ENCODE peak calls at places on chromosome 9, in five cellular contexts. I is body of pancreas, F is uterus, L is ovary, D is transverse colon. Q is an unnamed sample.

GRCh38 chr9:134525841-134526797 is 115.5 kb upstream of the COL5A1 start:
- DNase-seq in L (no peak), D (no peak), I (no peak), F (peak), Q (peak)

GRCh38 chr9:77909306-77909705 is 122.3 kb downstream of the GNAQ start:
- DNase-seq in D (no peak), L (no peak), F (no peak), I (no peak), Q (no peak)

GRCh38 chr9:31519011-31519410 is 865.4 kb upstream of the ACO1 start:
- DNase-seq in L (no peak), F (no peak), I (peak), D (no peak), Q (no peak)

GRCh38 chr9:115444941-115445340 is 327.0 kb upstream of the TNC start:
- DNase-seq in I (no peak), F (no peak), L (no peak), D (no peak), Q (no peak)

GRCh38 chr9:109418827-109419226 is 79.3 kb downstream of the PTPN3 start:
- DNase-seq in F (no peak), L (no peak), D (no peak), I (no peak), Q (no peak)

GRCh38 chr9:87878930-87879603 is 3.6 kb upstream of the SPATA31E1 start:
- DNase-seq in F (no peak), D (no peak), L (no peak), I (no peak), Q (no peak)

GRCh38 chr9:78573205-78573604 is 276.3 kb downstream of the PSAT1 start:
- DNase-seq in I (no peak), L (no peak), F (no peak), D (no peak), Q (no peak)

GRCh38 chr9:35010351-35010958 is 20.9 kb downstream of the DNAJB5 start:
- DNase-seq in D (no peak), L (no peak), I (no peak), F (no peak), Q (no peak)

GRCh38 chr9:109109962-109110325 is 9.8 kb downstream of the TMEM245 start:
- DNase-seq in L (no peak), F (no peak), I (no peak), D (no peak), Q (no peak)

DNA sequence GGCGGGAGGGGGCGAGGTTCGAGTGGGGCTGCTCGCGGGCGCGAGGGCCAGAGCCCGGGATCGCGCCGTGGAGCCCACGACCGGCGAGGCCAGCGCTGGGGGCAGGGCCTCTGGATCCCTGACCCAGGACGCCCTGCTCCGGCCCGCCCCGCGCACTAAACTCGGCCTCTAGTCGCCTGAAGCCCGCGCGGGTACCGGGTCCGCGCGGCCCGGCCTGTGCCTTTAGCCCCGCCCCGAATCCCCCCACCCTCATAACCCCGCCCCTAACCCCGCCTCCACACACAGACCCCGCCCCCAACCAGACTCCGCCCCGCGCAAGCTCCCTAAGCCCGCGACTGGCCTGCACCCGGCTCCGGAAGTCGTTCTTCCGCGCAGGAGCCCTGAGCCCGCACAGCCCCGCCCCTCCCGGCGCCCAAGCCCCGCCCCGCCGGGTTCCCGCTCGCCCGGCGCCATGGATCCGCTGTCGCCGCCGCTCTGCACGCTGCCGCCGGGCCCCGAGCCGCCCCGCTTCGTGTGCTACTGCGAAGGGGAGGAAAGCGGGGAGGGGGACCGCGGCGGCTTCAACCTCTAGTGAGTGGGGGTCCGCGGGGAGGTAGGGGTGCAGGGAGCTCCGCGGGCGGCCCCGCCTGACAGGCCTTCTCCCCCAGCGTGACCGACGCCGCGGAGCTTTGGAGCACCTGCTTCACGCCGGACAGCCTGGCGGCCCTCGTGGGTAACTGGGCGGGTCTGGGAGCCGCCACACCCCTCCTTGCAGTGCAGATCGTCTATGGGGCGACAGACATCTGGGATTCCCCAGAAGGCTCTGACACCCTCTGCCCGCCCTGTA is at the start of gene PAXX:
- DNase-seq in I (peak), L (peak), D (peak), F (peak), Q (peak)
- TF ChIP-seq POLR2A in I (peak), L (peak), D (peak), F (peak), Q (peak)

GRCh38 chr9:101791938-101792337 is 53.5 kb upstream of the GRIN3A start:
- DNase-seq in D (peak), I (peak), L (no peak), F (no peak), Q (no peak)
- TF ChIP-seq CTCF in D (peak), I (peak), L (no peak), F (no peak), Q (peak)

DNA sequence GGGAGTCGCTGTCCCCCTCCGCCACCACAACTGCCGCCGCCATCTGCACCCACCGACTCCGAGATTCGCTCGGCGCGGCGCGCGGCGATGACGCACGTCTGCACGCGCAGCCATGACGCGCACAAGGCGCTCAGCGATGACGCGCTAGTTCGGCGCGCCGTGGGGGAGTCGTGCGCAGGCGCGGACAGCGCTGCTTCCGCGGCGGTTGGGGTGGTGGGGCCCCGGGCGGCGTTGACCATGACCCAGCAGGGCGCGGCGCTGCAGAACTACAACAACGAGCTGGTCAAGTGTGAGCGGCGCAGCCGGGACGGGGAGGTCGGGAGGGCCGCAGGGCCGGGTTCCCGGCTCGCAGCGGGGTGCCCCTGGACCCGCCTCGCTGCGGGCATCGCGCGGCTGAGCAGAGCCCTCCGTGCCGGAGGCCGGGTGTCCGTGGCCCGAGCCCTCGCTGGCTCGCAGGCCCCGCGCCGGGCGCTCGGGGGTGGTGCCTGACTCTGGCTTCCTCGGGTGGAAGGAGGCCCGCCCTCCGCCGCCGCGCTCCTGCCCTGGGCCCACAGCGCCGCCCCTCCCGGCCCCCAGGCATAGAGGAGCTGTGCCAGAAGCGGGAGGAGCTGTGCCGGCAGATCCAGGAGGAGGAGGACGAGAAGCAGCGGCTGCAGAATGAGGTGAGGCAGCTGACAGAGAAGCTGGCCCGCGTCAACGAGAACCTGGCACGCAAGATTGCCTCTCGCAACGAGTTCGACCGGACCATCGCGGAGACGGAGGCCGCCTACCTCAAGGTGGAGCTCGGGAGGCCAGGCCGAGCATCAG is at the start of the genes ANAPC2 and SSNA1:
- DNase-seq in D (peak), I (peak), L (peak), F (peak), Q (peak)
- TF ChIP-seq POLR2A in D (peak), I (peak), L (peak), F (peak), Q (peak)

GRCh38 chr9:120571443-120572257 is 8.3 kb downstream of the CDK5RAP2 start:
- DNase-seq in D (no peak), F (no peak), L (peak), I (peak), Q (peak)

GRCh38 chr9:120568816-120569215 is 11.2 kb downstream of the CDK5RAP2 start:
- DNase-seq in L (no peak), F (no peak), I (no peak), D (no peak), Q (no peak)

GRCh38 chr9:120570296-120570695 is 9.7 kb downstream of the CDK5RAP2 start:
- DNase-seq in F (no peak), I (no peak), D (no peak), L (no peak), Q (no peak)

GRCh38 chr9:120567874-120568273 is 12.1 kb downstream of the CDK5RAP2 start:
- DNase-seq in F (no peak), L (no peak), D (no peak), I (no peak), Q (no peak)

GRCh38 chr9:120569556-120569955 is 10.4 kb downstream of the CDK5RAP2 start:
- DNase-seq in D (no peak), F (no peak), L (no peak), I (no peak), Q (no peak)
- TF ChIP-seq CTCF in D (no peak), F (no peak), L (no peak), I (no peak), Q (no peak)

Q was measured in heart left ventricle.